ENCODE peak calls at places on chromosomes 11 and 22, in six cellular contexts. V is AG04450, B is transverse colon, Y is neural crest cell, T is HEK293T, F is lung. J is an unnamed sample.

GRCh38 chr11:120516461-120517389 is 5.2 kb downstream of the GRIK4 start:
- DNase-seq in V (no peak), B (no peak), Y (no peak), T (no peak), F (no peak), J (peak)

GRCh38 chr11:134398079-134398444 is 14.0 kb downstream of the B3GAT1 start:
- DNase-seq in V (no peak), B (no peak), Y (no peak), T (no peak), F (no peak), J (peak)

GRCh38 chr11:10599388-10600175 is 31.1 kb upstream of the LYVE1 start:
- DNase-seq in V (peak), B (no peak), Y (no peak), T (no peak), F (no peak), J (no peak)

GRCh38 chr22:18096823-18097222 is 13.8 kb upstream of the TUBA8 start:
- DNase-seq in V (no peak), B (no peak), Y (no peak), T (no peak), F (no peak), J (no peak)

GRCh38 chr11:47533690-47534135 is 19.2 kb downstream of the CELF1 start:
- DNase-seq in V (no peak), B (no peak), Y (no peak), T (no peak), F (no peak), J (no peak)

GRCh38 chr22:48746789-48747425 is 1080.8 kb downstream of the BRD1 start:
- DNase-seq in V (no peak), B (no peak), Y (no peak), T (no peak), F (peak), J (no peak)

GRCh38 chr22:30557243-30557642 is 10.7 kb upstream of the SEC14L6 start:
- DNase-seq in V (no peak), B (no peak), Y (no peak), T (no peak), F (no peak), J (no peak)

GRCh38 chr11:125378596-125378995 is 117.5 kb downstream of the FEZ1 start:
- DNase-seq in V (no peak), B (no peak), Y (no peak), T (no peak), F (no peak), J (no peak)

GRCh38 chr11:103923473-103923931 is 112.9 kb upstream of the DDI1 start:
- DNase-seq in V (no peak), B (no peak), Y (no peak), T (no peak), F (no peak), J (no peak)

GRCh38 chr11:132649277-132649676 is 883.0 kb downstream of the OPCML start:
- DNase-seq in V (no peak), B (no peak), Y (no peak), T (no peak), F (no peak), J (no peak)

GRCh38 chr22:36619797-36620390 is 83.7 kb downstream of the CACNG2 start:
- DNase-seq in V (no peak), B (no peak), Y (no peak), T (no peak), F (no peak), J (no peak)

GRCh38 chr11:64974124-64974523 is 2.2 kb upstream of the MAJIN start:
- DNase-seq in V (no peak), B (no peak), Y (no peak), T (no peak), F (no peak), J (no peak)

GRCh38 chr22:29314537-29315285 is 786 bp downstream of the RASL10A start:
- DNase-seq in V (no peak), B (peak), Y (no peak), T (no peak), F (no peak), J (no peak)

GRCh38 chr11:68399916-68400315 is 60.6 kb upstream of the PPP6R3 start:
- DNase-seq in V (no peak), B (no peak), Y (no peak), T (no peak), F (no peak), J (no peak)

GRCh38 chr11:66870131-66870530 is 13.3 kb downstream of the LRFN4 start:
- DNase-seq in V (no peak), B (no peak), Y (no peak), T (no peak), F (no peak), J (no peak)

GRCh38 chr22:38736257-38736570 is 19.6 kb downstream of the SUN2 start:
- DNase-seq in V (no peak), B (no peak), Y (no peak), T (no peak), F (no peak), J (no peak)